ENCODE peak calls at places on chromosomes 16 and 17, in six cellular contexts. U is thoracic aorta, X is adrenal gland, G is spleen, R is A549, M is fibroblast of lung. S is an unnamed sample.

GRCh38 chr17:3870871-3871306 is 22.0 kb downstream of the CAMKK1 start:
- DNase-seq in R (no peak), M (peak; percentile 43), G (no peak), X (no peak), U (no peak), S (no peak)

GRCh38 chr16:81005644-81006471 is 827 bp downstream of the CMC2 start:
- DNase-seq in M (no peak), G (peak; percentile 80), X (peak; percentile 81), R (no peak), U (no peak), S (no peak)

GRCh38 chr16:23320695-23321094 is 18.6 kb downstream of the SCNN1B start:
- DNase-seq in X (no peak), U (no peak), M (no peak), R (no peak), G (no peak), S (no peak)

GRCh38 chr17:34015253-34015652 is 239.8 kb upstream of the CCL2 start:
- DNase-seq in U (no peak), G (no peak), R (no peak), X (no peak), M (no peak), S (no peak)

GRCh38 chr17:17921192-17922082 is 50.8 kb downstream of the TOM1L2 start:
- DNase-seq in G (no peak), X (peak; percentile 66), M (peak; percentile 98), R (peak; percentile 89), U (no peak), S (no peak)

GRCh38 chr17:29133146-29133713 is 47.0 kb downstream of the MYO18A start:
- DNase-seq in U (peak; percentile 64), M (peak; percentile 85), X (peak; percentile 86), R (peak; percentile 62), G (no peak), S (no peak)

GRCh38 chr17:63652106-63652505 is 29.9 kb downstream of the MAP3K3 start:
- DNase-seq in G (no peak), R (no peak), M (peak; percentile 19), U (no peak), X (no peak), S (no peak)

GRCh38 chr16:1670371-1670770 is 7.7 kb upstream of the JPT2 start:
- DNase-seq in X (no peak), R (no peak), M (no peak), U (no peak), G (no peak), S (no peak)

GRCh38 chr17:28177351-28177750 is 134.9 kb downstream of the NLK start:
- DNase-seq in M (peak; percentile 27), U (no peak), X (no peak), R (no peak), G (no peak), S (no peak)

GRCh38 chr16:57795431-57795878 is 6.8 kb downstream of the KIFC3 start:
- DNase-seq in X (peak; percentile 53), G (no peak), R (peak; percentile 79), U (no peak), M (peak; percentile 49), S (no peak)

GRCh38 chr16:47359478-47359877 is 101.4 kb downstream of the ITFG1 start:
- DNase-seq in M (no peak), U (no peak), G (no peak), X (no peak), R (no peak), S (no peak)

GRCh38 chr17:32943647-32944191 is 15.8 kb downstream of the TMEM98 start:
- DNase-seq in M (peak; percentile 72), U (no peak), X (no peak), G (no peak), R (no peak), S (no peak)

GRCh38 chr16:55323637-55324490 is at the start of gene IRX6:
- DNase-seq in M (no peak), X (no peak), G (no peak), R (peak; percentile 14), U (no peak), S (no peak)

GRCh38 chr17:45410144-45411091 is 22.3 kb downstream of the ARHGAP27 start:
- DNase-seq in X (peak; percentile 62), M (no peak), G (peak; percentile 95), U (no peak), R (no peak), S (no peak)

GRCh38 chr17:42276609-42277341 is 584 bp upstream of the STAT5B start:
- DNase-seq in X (peak; percentile 87), U (peak; percentile 64), R (peak; percentile 76), M (peak; percentile 85), G (peak; percentile 82), S (no peak)

GRCh38 chr17:1067282-1067956 is 70.5 kb downstream of the TIMM22 start:
- DNase-seq in G (no peak), R (peak; percentile 39), M (peak; percentile 87), X (no peak), U (no peak), S (no peak)

GRCh38 chr17:48001187-48001586 is 30.3 kb downstream of the CDK5RAP3 start:
- DNase-seq in U (no peak), G (no peak), X (no peak), M (peak; percentile 25), R (no peak), S (no peak)

GRCh38 chr16:60091479-60091878 is 1357.4 kb upstream of the GOT2 start:
- DNase-seq in M (peak; percentile 16), X (no peak), R (no peak), G (no peak), U (no peak), S (no peak)

DNA sequence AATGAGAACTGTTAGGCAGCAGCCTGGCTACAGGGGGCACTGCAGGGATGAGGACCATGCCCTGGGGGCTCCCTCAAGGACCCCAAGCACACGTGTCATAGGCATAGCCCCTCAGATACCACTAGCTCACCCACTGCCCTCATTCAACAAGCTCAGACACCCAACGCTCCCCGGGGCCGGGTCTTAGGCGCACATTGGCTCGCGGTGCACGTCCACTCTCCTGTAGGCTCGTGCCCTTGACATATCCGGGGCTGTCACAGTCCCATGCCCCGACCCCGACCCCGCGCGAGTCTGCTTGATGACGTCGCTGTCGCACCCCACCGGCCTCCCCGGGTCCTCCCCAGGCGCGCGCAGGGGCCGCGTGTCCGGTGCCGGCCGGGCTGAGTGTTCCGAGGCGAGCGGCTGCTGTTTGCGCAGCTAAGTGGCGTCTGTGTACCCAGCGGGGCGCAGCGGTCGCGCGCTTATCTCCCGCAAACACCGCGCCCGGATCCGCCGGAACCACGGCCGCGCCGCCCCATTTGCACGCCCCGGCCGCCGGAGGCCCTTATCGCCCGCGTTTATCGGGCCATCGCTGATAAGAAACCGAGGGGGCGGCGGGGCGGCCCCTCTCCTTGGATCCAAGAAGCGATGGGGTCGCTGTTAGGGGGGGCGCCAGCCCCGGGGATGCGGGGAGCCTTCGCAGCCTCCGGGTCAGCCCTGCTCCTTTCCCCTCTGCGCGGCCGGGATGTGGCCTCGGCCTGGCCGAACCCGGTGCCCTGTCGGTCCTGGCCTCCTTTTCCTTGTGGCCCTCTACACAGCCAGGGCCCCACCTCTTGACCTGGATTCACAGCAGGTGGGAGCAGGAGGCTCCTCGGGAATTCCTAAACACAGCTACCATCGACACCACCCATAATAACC is 20.7 kb upstream of the NAGS start:
- DNase-seq in M (no peak), U (no peak), X (no peak), G (no peak), R (no peak), S (no peak)
- H3K27ac ChIP-seq in M (no peak overlapping the region), U (no peak overlapping the region), X (no peak overlapping the region), G (no peak overlapping the region), R (peak overlapping the region; percentile 81), S (no peak overlapping the region)

GRCh38 chr17:72408641-72409040 is 287.8 kb downstream of the SOX9 start:
- DNase-seq in U (no peak), R (no peak), G (no peak), X (no peak), M (no peak), S (no peak)
- H3K4me1 ChIP-seq in U (peaks cover 15% of the 10 kb centered on the region), R (peaks cover 83% of the 10 kb centered on the region), G (no peaks in the 10 kb centered on the region), X (peaks cover 9% of the 10 kb centered on the region), M (peaks cover 13% of the 10 kb centered on the region), S (peaks cover 2% of the 10 kb centered on the region)

DNA sequence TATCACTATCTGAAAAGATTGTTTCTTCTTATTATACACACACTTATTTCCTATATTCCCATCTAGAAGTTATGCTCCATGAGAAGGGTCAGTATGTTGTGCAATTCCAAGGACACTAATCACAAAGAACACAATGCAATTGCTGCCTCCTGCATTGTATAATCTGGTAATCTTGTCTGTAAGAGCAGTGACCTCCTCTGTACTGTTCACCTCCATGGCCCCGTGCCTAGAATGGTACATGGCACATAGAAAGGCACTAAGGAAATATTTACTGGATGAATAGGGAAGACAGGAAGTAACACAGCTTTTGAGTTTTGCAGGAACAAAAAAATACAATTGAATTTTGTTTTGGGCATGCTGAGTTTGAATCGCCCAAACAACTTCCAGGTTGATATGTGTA is 214.6 kb upstream of the SALL1 start:
- DNase-seq in X (no peak), R (no peak), M (no peak), G (no peak), U (no peak), S (no peak)
- H3K27ac ChIP-seq in X (no peak overlapping the region), R (no peak overlapping the region), M (no peak overlapping the region), G (no peak overlapping the region), U (no peak overlapping the region), S (no peak overlapping the region)

GRCh38 chr17:78343433-78344201 is 16.3 kb downstream of the SOCS3 start:
- DNase-seq in G (peak; percentile 97), M (no peak), U (no peak), X (no peak), R (no peak), S (no peak)

GRCh38 chr17:78340183-78340955 is 19.5 kb downstream of the SOCS3 start:
- DNase-seq in G (peak; percentile 78), M (no peak), X (no peak), R (no peak), U (no peak), S (no peak)

GRCh38 chr17:78342438-78343098 is 17.3 kb downstream of the SOCS3 start:
- DNase-seq in M (peak; percentile 96), X (peak; percentile 88), G (peak; percentile 85), R (peak; percentile 71), U (peak; percentile 64), S (no peak)

GRCh38 chr17:78343099-78343432 is 16.8 kb downstream of the SOCS3 start:
- DNase-seq in G (peak; percentile 91), M (peak; percentile 94), R (peak; percentile 62), X (peak; percentile 85), U (peak; percentile 74), S (no peak)

GRCh38 chr17:78341559-78342437 is 18.1 kb downstream of the SOCS3 start:
- DNase-seq in M (peak; percentile 83), R (peak; percentile 83), U (no peak), G (peak; percentile 92), X (peak; percentile 77), S (no peak)
- H3K4me1 ChIP-seq in M (peaks cover 41% of the 10 kb centered on the region), R (peaks cover 74% of the 10 kb centered on the region), U (peaks cover 29% of the 10 kb centered on the region), G (peaks cover 87% of the 10 kb centered on the region), X (peaks cover 33% of the 10 kb centered on the region), S (peaks cover 10% of the 10 kb centered on the region)

DNA sequence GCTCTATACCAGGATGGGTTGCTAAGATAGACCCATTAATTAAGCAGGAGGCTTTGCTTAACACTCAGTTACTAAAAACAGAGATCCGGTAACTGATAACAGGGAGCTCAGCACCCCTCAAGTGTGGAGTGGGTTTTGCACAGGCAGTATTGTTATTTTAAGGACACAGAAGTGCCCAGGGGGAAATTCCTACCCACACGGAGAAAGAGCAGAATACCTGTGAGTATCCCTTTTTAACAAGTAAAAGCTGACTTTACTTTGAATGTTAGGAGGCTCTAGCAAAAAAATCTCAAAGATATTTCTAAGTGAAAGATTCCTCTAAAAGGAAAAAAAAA is 32.8 kb upstream of the HAS3 start:
- DNase-seq in R (no peak), M (no peak), U (no peak), G (no peak), X (no peak), S (no peak)
- H3K27ac ChIP-seq in R (peak overlapping the region; percentile 89), M (no peak overlapping the region), U (no peak overlapping the region), G (no peak overlapping the region), X (no peak overlapping the region), S (no peak overlapping the region)

GRCh38 chr17:56819431-56820145 is 14.1 kb downstream of the C17orf67 start:
- DNase-seq in M (peak; percentile 43), R (peak; percentile 91), U (no peak), G (peak; percentile 63), X (peak; percentile 65), S (no peak)
- H3K4me1 ChIP-seq in M (no peaks in the 10 kb centered on the region), R (peaks cover 9% of the 10 kb centered on the region), U (peaks cover 10% of the 10 kb centered on the region), G (peaks cover 6% of the 10 kb centered on the region), X (no peaks in the 10 kb centered on the region), S (peaks cover 2% of the 10 kb centered on the region)